ENCODE peak calls at places on chromosomes 11 and 22, in seven cellular contexts. L is K562, H is GM12878, X is HCT116, Q is SK-N-SH, A is H1, K is HepG2. O is an unnamed sample.

GRCh38 chr11:72573380-72573949 is 100.8 kb downstream of the PDE2A start:
- DNase-seq in L (peak; percentile 88), H (no peak), X (peak; percentile 23), Q (peak; percentile 92), A (peak; percentile 85), K (peak; percentile 9), O (peak; percentile 62)

GRCh38 chr11:35323076-35323868 is 96.1 kb downstream of the SLC1A2 start:
- DNase-seq in L (no peak), H (no peak), X (no peak), Q (no peak), A (no peak), K (no peak), O (no peak)

GRCh38 chr22:25729016-25729415 is 13.0 kb upstream of the MYO18B start:
- DNase-seq in L (no peak), H (no peak), X (no peak), Q (no peak), A (no peak), K (no peak), O (no peak)

GRCh38 chr22:30196141-30196866 is 50.3 kb downstream of the LIF start:
- DNase-seq in L (peak; percentile 28), H (peak; percentile 43), X (peak; percentile 91), Q (no peak), A (peak; percentile 58), K (peak; percentile 84), O (peak; percentile 69)

GRCh38 chr11:120153221-120153620 is 15.3 kb upstream of the TRIM29 start:
- DNase-seq in L (no peak), H (no peak), X (no peak), Q (no peak), A (no peak), K (no peak), O (no peak)

GRCh38 chr22:39251762-39252460 is 7.1 kb upstream of the PDGFB start:
- DNase-seq in L (no peak), H (no peak), X (no peak), Q (no peak), A (no peak), K (peak; percentile 67), O (no peak)

GRCh38 chr11:88174627-88175003 is 628 bp downstream of the RAB38 start:
- DNase-seq in L (no peak), H (no peak), X (peak; percentile 45), Q (no peak), A (no peak), K (no peak), O (peak; percentile 24)

GRCh38 chr11:64853709-64854108 is 9.3 kb upstream of the CDC42BPG start:
- DNase-seq in L (no peak), H (no peak), X (no peak), Q (no peak), A (no peak), K (no peak), O (no peak)

GRCh38 chr11:44566559-44566949 is 1.1 kb downstream of the CD82 start:
- DNase-seq in L (no peak), H (no peak), X (no peak), Q (no peak), A (no peak), K (no peak), O (no peak)

GRCh38 chr11:80873309-80873999 is 1432.6 kb upstream of the TENM4 start:
- DNase-seq in L (no peak), H (peak; percentile 7), X (no peak), Q (no peak), A (no peak), K (no peak), O (no peak)

GRCh38 chr11:116173946-116174911 is 598.6 kb downstream of the BUD13 start:
- DNase-seq in L (no peak), H (no peak), X (no peak), Q (no peak), A (peak; percentile 57), K (no peak), O (no peak)

GRCh38 chr22:38734203-38735100 is 21.3 kb downstream of the SUN2 start:
- DNase-seq in L (no peak), H (no peak), X (no peak), Q (no peak), A (no peak), K (no peak), O (no peak)

GRCh38 chr11:97454988-97455387 is 1065.2 kb downstream of the JRKL start:
- DNase-seq in L (no peak), H (no peak), X (no peak), Q (peak; percentile 21), A (no peak), K (peak; percentile 3), O (peak; percentile 75)

GRCh38 chr11:126879516-126879915 is 121.1 kb downstream of the KIRREL3 start:
- DNase-seq in L (no peak), H (no peak), X (no peak), Q (no peak), A (no peak), K (no peak), O (no peak)

GRCh38 chr11:6405039-6405667 is 13.7 kb downstream of the APBB1 start:
- DNase-seq in L (no peak), H (no peak), X (no peak), Q (peak; percentile 68), A (peak; percentile 86), K (no peak), O (no peak)

GRCh38 chr22:43540570-43540969 is 128.8 kb downstream of the MPPED1 start:
- DNase-seq in L (no peak), H (no peak), X (no peak), Q (no peak), A (no peak), K (no peak), O (no peak)

GRCh38 chr11:122813176-122813917 is 25.0 kb upstream of the CRTAM start:
- DNase-seq in L (no peak), H (no peak), X (no peak), Q (no peak), A (no peak), K (no peak), O (no peak)

GRCh38 chr11:118956094-118956846 is at the start of gene UPK2:
- DNase-seq in L (peak; percentile 91), H (peak; percentile 19), X (peak; percentile 78), Q (peak; percentile 93), A (peak; percentile 98), K (peak; percentile 64), O (peak; percentile 96)

GRCh38 chr22:43783777-43784176 is 28.3 kb downstream of the EFCAB6 start:
- DNase-seq in L (no peak), H (no peak), X (peak; percentile 7), Q (no peak), A (no peak), K (peak; percentile 8), O (no peak)

GRCh38 chr22:41833369-41834004 is 582 bp downstream of the SREBF2 start:
- DNase-seq in L (peak; percentile 72), H (no peak), X (no peak), Q (peak; percentile 68), A (peak; percentile 63), K (no peak), O (peak; percentile 53)

GRCh38 chr11:94766656-94767291 is 1.4 kb upstream of the AMOTL1 start:
- DNase-seq in L (no peak), H (no peak), X (no peak), Q (no peak), A (no peak), K (no peak), O (no peak)

GRCh38 chr11:118415739-118416068 is 14.3 kb downstream of the ATP5MG start:
- DNase-seq in L (peak; percentile 38), H (no peak), X (peak; percentile 33), Q (peak; percentile 68), A (peak; percentile 49), K (no peak), O (no peak)

GRCh38 chr22:17359501-17359900 is 9.8 kb upstream of the CECR2 start:
- DNase-seq in L (no peak), H (no peak), X (no peak), Q (no peak), A (no peak), K (no peak), O (no peak)

GRCh38 chr11:17368551-17368950 is 17.0 kb downstream of the NCR3LG1 start:
- DNase-seq in L (no peak), H (no peak), X (no peak), Q (no peak), A (no peak), K (no peak), O (no peak)

GRCh38 chr11:93532285-93532789 is 10.9 kb downstream of the SMCO4 start:
- DNase-seq in L (no peak), H (no peak), X (no peak), Q (no peak), A (no peak), K (no peak), O (no peak)

GRCh38 chr22:49364398-49364797 is 463.3 kb downstream of the BRD1 start:
- DNase-seq in L (no peak), H (no peak), X (no peak), Q (no peak), A (no peak), K (no peak), O (no peak)
- TF ChIP-seq JUND in L (no peak), H (no peak), X (no peak), Q (no peak), A (no peak), K (no peak), O (no peak)

GRCh38 chr22:45887202-45888131 is 89.5 kb downstream of the WNT7B start:
- DNase-seq in L (no peak), H (no peak), X (no peak), Q (no peak), A (no peak), K (no peak), O (peak; percentile 95)
- TF ChIP-seq JUND in L (no peak), H (no peak), X (no peak), Q (no peak), A (no peak), K (no peak), O (no peak)

GRCh38 chr11:76919467-76919866 is 58.7 kb downstream of the ACER3 start:
- DNase-seq in L (no peak), H (no peak), X (no peak), Q (no peak), A (no peak), K (no peak), O (no peak)
- TF ChIP-seq JUND in L (no peak), H (no peak), X (no peak), Q (no peak), A (no peak), K (no peak), O (no peak)

GRCh38 chr11:31958086-31958735 is 132.7 kb upstream of the RCN1 start:
- DNase-seq in L (peak; percentile 73), H (peak; percentile 9), X (peak; percentile 40), Q (peak; percentile 60), A (peak; percentile 97), K (peak; percentile 15), O (peak; percentile 61)
- TF ChIP-seq JUND in L (no peak), H (no peak), X (no peak), Q (no peak), A (peak; percentile 57), K (no peak), O (no peak)

GRCh38 chr11:121687961-121688566 is 235.3 kb upstream of the SORL1-AS1 start:
- DNase-seq in L (no peak), H (no peak), X (no peak), Q (no peak), A (no peak), K (no peak), O (peak; percentile 33)
- TF ChIP-seq JUND in L (no peak), H (no peak), X (no peak), Q (no peak), A (no peak), K (no peak), O (no peak)

GRCh38 chr11:8788616-8789015 is 106.0 kb downstream of the RPL27A start:
- DNase-seq in L (no peak), H (no peak), X (no peak), Q (no peak), A (no peak), K (no peak), O (no peak)
- TF ChIP-seq JUND in L (no peak), H (no peak), X (no peak), Q (no peak), A (no peak), K (no peak), O (no peak)